ENCODE peak calls at places on chromosome 15, in six cellular contexts. One of them, this sample, is unnamed.
A peak's percentile ranks its signal among the peaks of the same experiment; 100 is the strongest.

GRCh38 chr15:78949461-78949860 is 4.6 kb upstream of the CTSH start:
- DNase-seq in neuronal stem cell: no peak
- DNase-seq in trophoblast cell: peak; percentile 65
- DNase-seq in IMR-90: no peak
- DNase-seq in H1: no peak
- DNase-seq in mesenchymal stem cell: no peak
- DNase-seq in this sample: no peak

GRCh38 chr15:63465104-63465503 is 39.3 kb upstream of the USP3 start:
- DNase-seq in mesenchymal stem cell: peak; percentile 81
- DNase-seq in neuronal stem cell: no peak
- DNase-seq in trophoblast cell: no peak
- DNase-seq in H1: no peak
- DNase-seq in IMR-90: peak; percentile 69
- DNase-seq in this sample: no peak

GRCh38 chr15:92346063-92346462 is 47.6 kb upstream of the ST8SIA2 start:
- DNase-seq in H1: no peak
- DNase-seq in mesenchymal stem cell: no peak
- DNase-seq in neuronal stem cell: peak; percentile 59
- DNase-seq in trophoblast cell: no peak
- DNase-seq in IMR-90: no peak
- DNase-seq in this sample: no peak

GRCh38 chr15:37877851-37878577 is 56.4 kb upstream of the TMCO5A start:
- DNase-seq in mesenchymal stem cell: peak; percentile 70
- DNase-seq in IMR-90: peak; percentile 92
- DNase-seq in H1: no peak
- DNase-seq in trophoblast cell: no peak
- DNase-seq in neuronal stem cell: no peak
- DNase-seq in this sample: no peak

GRCh38 chr15:37788767-37789391 is 145.6 kb upstream of the TMCO5A start:
- DNase-seq in trophoblast cell: no peak
- DNase-seq in mesenchymal stem cell: no peak
- DNase-seq in IMR-90: no peak
- DNase-seq in H1: no peak
- DNase-seq in neuronal stem cell: no peak
- DNase-seq in this sample: no peak

GRCh38 chr15:49686626-49687025 is 65.8 kb downstream of the DTWD1 start:
- DNase-seq in H1: no peak
- DNase-seq in trophoblast cell: no peak
- DNase-seq in IMR-90: peak; percentile 32
- DNase-seq in neuronal stem cell: no peak
- DNase-seq in mesenchymal stem cell: peak; percentile 45
- DNase-seq in this sample: no peak

GRCh38 chr15:89860446-89860845 is 33.3 kb downstream of the AP3S2 start:
- DNase-seq in IMR-90: no peak
- DNase-seq in neuronal stem cell: no peak
- DNase-seq in trophoblast cell: no peak
- DNase-seq in mesenchymal stem cell: no peak
- DNase-seq in H1: no peak
- DNase-seq in this sample: no peak

GRCh38 chr15:42121021-42121420 is 26.7 kb upstream of the PLA2G4D start:
- DNase-seq in neuronal stem cell: no peak
- DNase-seq in trophoblast cell: no peak
- DNase-seq in H1: no peak
- DNase-seq in IMR-90: no peak
- DNase-seq in mesenchymal stem cell: no peak
- DNase-seq in this sample: no peak

GRCh38 chr15:46251873-46252272 is 617.0 kb downstream of the SQOR start:
- DNase-seq in IMR-90: no peak
- DNase-seq in neuronal stem cell: no peak
- DNase-seq in H1: no peak
- DNase-seq in mesenchymal stem cell: no peak
- DNase-seq in trophoblast cell: no peak
- DNase-seq in this sample: no peak

GRCh38 chr15:81011593-81011992 is 10.9 kb downstream of the TLNRD1 start:
- DNase-seq in mesenchymal stem cell: peak; percentile 42
- DNase-seq in H1: no peak
- DNase-seq in neuronal stem cell: no peak
- DNase-seq in trophoblast cell: no peak
- DNase-seq in IMR-90: peak; percentile 39
- DNase-seq in this sample: no peak

GRCh38 chr15:72724028-72724427 is 38.0 kb downstream of the BBS4 start:
- DNase-seq in trophoblast cell: no peak
- DNase-seq in IMR-90: peak; percentile 34
- DNase-seq in mesenchymal stem cell: no peak
- DNase-seq in neuronal stem cell: no peak
- DNase-seq in H1: no peak
- DNase-seq in this sample: no peak

GRCh38 chr15:77547801-77548607 is 84.7 kb downstream of the LINGO1 start:
- DNase-seq in H1: no peak
- DNase-seq in neuronal stem cell: no peak
- DNase-seq in IMR-90: no peak
- DNase-seq in trophoblast cell: no peak
- DNase-seq in mesenchymal stem cell: no peak
- DNase-seq in this sample: peak; percentile 50

GRCh38 chr15:41843571-41843970 is 4.9 kb downstream of the PLA2G4B start:
- DNase-seq in trophoblast cell: no peak
- DNase-seq in IMR-90: no peak
- DNase-seq in mesenchymal stem cell: no peak
- DNase-seq in neuronal stem cell: no peak
- DNase-seq in H1: no peak
- DNase-seq in this sample: no peak

GRCh38 chr15:36778516-36778915 is 199.1 kb downstream of the CDIN1 start:
- DNase-seq in trophoblast cell: no peak
- DNase-seq in IMR-90: peak; percentile 81
- DNase-seq in neuronal stem cell: no peak
- DNase-seq in H1: no peak
- DNase-seq in mesenchymal stem cell: no peak
- DNase-seq in this sample: no peak

GRCh38 chr15:63946524-63947065 is 99.7 kb downstream of the DAPK2 start:
- DNase-seq in mesenchymal stem cell: no peak
- DNase-seq in neuronal stem cell: no peak
- DNase-seq in H1: no peak
- DNase-seq in IMR-90: no peak
- DNase-seq in trophoblast cell: no peak
- DNase-seq in this sample: peak; percentile 28

GRCh38 chr15:99503411-99503810 is 62.4 kb upstream of the MEF2A start:
- DNase-seq in mesenchymal stem cell: no peak
- DNase-seq in trophoblast cell: no peak
- DNase-seq in neuronal stem cell: no peak
- DNase-seq in H1: no peak
- DNase-seq in IMR-90: no peak
- DNase-seq in this sample: no peak

GRCh38 chr15:25250906-25251622 is 187.8 kb downstream of the UBE3A start:
- DNase-seq in H1: no peak
- DNase-seq in neuronal stem cell: no peak
- DNase-seq in IMR-90: no peak
- DNase-seq in trophoblast cell: no peak
- DNase-seq in mesenchymal stem cell: no peak
- DNase-seq in this sample: peak; percentile 9

GRCh38 chr15:77421370-77421700 is 647 bp downstream of the HMG20A start:
- DNase-seq in IMR-90: peak; percentile 3
- DNase-seq in trophoblast cell: no peak
- DNase-seq in neuronal stem cell: no peak
- DNase-seq in H1: no peak
- DNase-seq in mesenchymal stem cell: no peak
- DNase-seq in this sample: no peak

GRCh38 chr15:39488498-39488897 is 92.4 kb upstream of the THBS1 start:
- DNase-seq in IMR-90: peak; percentile 38
- DNase-seq in neuronal stem cell: no peak
- DNase-seq in H1: no peak
- DNase-seq in mesenchymal stem cell: peak; percentile 46
- DNase-seq in trophoblast cell: no peak
- DNase-seq in this sample: no peak

GRCh38 chr15:92818658-92819311 is 81.3 kb upstream of the CHD2 start:
- DNase-seq in IMR-90: no peak
- DNase-seq in neuronal stem cell: no peak
- DNase-seq in mesenchymal stem cell: no peak
- DNase-seq in H1: no peak
- DNase-seq in trophoblast cell: no peak
- DNase-seq in this sample: no peak

GRCh38 chr15:90030376-90030775 is 29.3 kb downstream of the ZNF710 start:
- DNase-seq in mesenchymal stem cell: no peak
- DNase-seq in H1: no peak
- DNase-seq in IMR-90: no peak
- DNase-seq in neuronal stem cell: no peak
- DNase-seq in trophoblast cell: no peak
- DNase-seq in this sample: no peak

GRCh38 chr15:86870846-86871245 is 791.2 kb downstream of the AGBL1 start:
- DNase-seq in IMR-90: no peak
- DNase-seq in H1: no peak
- DNase-seq in neuronal stem cell: no peak
- DNase-seq in mesenchymal stem cell: no peak
- DNase-seq in trophoblast cell: no peak
- DNase-seq in this sample: no peak

GRCh38 chr15:48602358-48603122 is 43.0 kb downstream of the FBN1 start:
- DNase-seq in mesenchymal stem cell: peak; percentile 76
- DNase-seq in H1: no peak
- DNase-seq in trophoblast cell: no peak
- DNase-seq in neuronal stem cell: no peak
- DNase-seq in IMR-90: peak; percentile 81
- DNase-seq in this sample: no peak

GRCh38 chr15:60592386-60593339 is 113.7 kb upstream of the ICE2 start:
- DNase-seq in mesenchymal stem cell: peak; percentile 83
- DNase-seq in IMR-90: peak; percentile 68
- DNase-seq in neuronal stem cell: peak; percentile 74
- DNase-seq in trophoblast cell: peak; percentile 52
- DNase-seq in H1: no peak
- DNase-seq in this sample: peak; percentile 91

GRCh38 chr15:60589253-60589652 is 110.3 kb upstream of the ICE2 start:
- DNase-seq in trophoblast cell: no peak
- DNase-seq in H1: no peak
- DNase-seq in neuronal stem cell: no peak
- DNase-seq in IMR-90: no peak
- DNase-seq in mesenchymal stem cell: no peak
- DNase-seq in this sample: no peak

GRCh38 chr15:60589728-60590127 is 110.8 kb upstream of the ICE2 start:
- DNase-seq in IMR-90: peak; percentile 21
- DNase-seq in trophoblast cell: no peak
- DNase-seq in H1: no peak
- DNase-seq in mesenchymal stem cell: no peak
- DNase-seq in neuronal stem cell: no peak
- DNase-seq in this sample: no peak

GRCh38 chr15:60591491-60592385 is 112.8 kb upstream of the ICE2 start:
- DNase-seq in IMR-90: no peak
- DNase-seq in H1: no peak
- DNase-seq in neuronal stem cell: peak; percentile 57
- DNase-seq in trophoblast cell: peak; percentile 5
- DNase-seq in mesenchymal stem cell: peak; percentile 36
- DNase-seq in this sample: peak; percentile 61

GRCh38 chr15:60590935-60591490 is 112.1 kb upstream of the ICE2 start:
- DNase-seq in H1: no peak
- DNase-seq in neuronal stem cell: peak; percentile 47
- DNase-seq in trophoblast cell: peak; percentile 30
- DNase-seq in IMR-90: peak; percentile 36
- DNase-seq in mesenchymal stem cell: peak; percentile 54
- DNase-seq in this sample: peak; percentile 68
- H2AFZ ChIP-seq in H1: no peak overlapping the region
- H2AFZ ChIP-seq in neuronal stem cell: peak overlapping the region; percentile 94
- H2AFZ ChIP-seq in trophoblast cell: no peak overlapping the region
- H2AFZ ChIP-seq in IMR-90: peak overlapping the region; percentile 90
- H2AFZ ChIP-seq in mesenchymal stem cell: no peak overlapping the region
- H2AFZ ChIP-seq in this sample: no peak overlapping the region

GRCh38 chr15:76335851-76336253 is 721 bp upstream of the ISL2 start:
- DNase-seq in mesenchymal stem cell: peak; percentile 32
- DNase-seq in IMR-90: no peak
- DNase-seq in neuronal stem cell: no peak
- DNase-seq in trophoblast cell: no peak
- DNase-seq in H1: no peak
- DNase-seq in this sample: peak; percentile 61

GRCh38 chr15:76335129-76335850 is 1.3 kb upstream of the ISL2 start:
- DNase-seq in IMR-90: no peak
- DNase-seq in mesenchymal stem cell: no peak
- DNase-seq in H1: no peak
- DNase-seq in trophoblast cell: no peak
- DNase-seq in neuronal stem cell: no peak
- DNase-seq in this sample: peak; percentile 72

GRCh38 chr15:76337739-76338554 is 1.4 kb downstream of the ISL2 start:
- DNase-seq in mesenchymal stem cell: peak; percentile 35
- DNase-seq in H1: no peak
- DNase-seq in trophoblast cell: no peak
- DNase-seq in neuronal stem cell: peak; percentile 59
- DNase-seq in IMR-90: no peak
- DNase-seq in this sample: peak; percentile 66

GRCh38 chr15:76337047-76337738 is 620 bp downstream of the ISL2 start:
- DNase-seq in trophoblast cell: no peak
- DNase-seq in mesenchymal stem cell: peak; percentile 67
- DNase-seq in IMR-90: peak; percentile 55
- DNase-seq in neuronal stem cell: no peak
- DNase-seq in H1: no peak
- DNase-seq in this sample: no peak

DNA sequence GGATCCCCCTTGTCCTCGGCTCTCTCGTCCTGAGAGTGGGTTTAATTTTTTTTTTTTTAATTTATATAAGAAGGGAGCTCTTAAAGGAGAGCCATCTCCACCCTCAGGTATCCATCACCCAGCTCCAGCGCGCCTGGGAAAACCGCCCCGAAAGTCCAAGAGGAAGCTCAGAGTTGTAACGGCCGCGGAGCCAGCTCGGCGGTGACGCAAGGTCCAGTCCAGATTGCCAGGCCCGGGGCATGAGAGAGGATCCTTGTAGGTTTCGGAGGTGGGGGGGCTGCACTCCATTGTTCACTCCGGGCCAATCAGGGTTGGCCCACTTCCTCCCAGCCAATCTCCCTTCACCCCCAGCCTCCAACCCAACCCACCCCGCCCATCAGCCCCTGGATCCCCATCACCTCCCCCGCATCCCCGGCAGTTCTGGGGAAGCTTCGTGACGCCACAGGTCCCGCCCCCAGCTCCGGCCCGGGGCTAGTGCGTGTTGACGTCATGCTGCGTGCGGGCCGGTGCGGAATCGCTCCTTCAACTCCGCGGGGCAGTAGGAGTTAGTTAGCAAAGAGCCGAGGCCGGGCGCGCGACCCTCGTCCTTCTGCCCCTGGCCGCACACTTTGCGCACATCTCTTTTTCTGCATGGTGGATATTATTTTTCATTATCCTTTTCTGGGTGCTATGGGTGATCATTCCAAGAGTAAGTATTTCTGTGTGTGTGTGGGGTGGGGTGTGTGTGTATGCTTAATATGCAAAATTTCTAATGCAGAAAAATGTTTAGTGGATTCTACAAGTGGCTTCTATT is at the start of gene ISL2:
- DNase-seq in mesenchymal stem cell: peak; percentile 83
- DNase-seq in IMR-90: peak; percentile 96
- DNase-seq in neuronal stem cell: peak; percentile 90
- DNase-seq in trophoblast cell: no peak
- DNase-seq in H1: peak; percentile 89
- DNase-seq in this sample: peak; percentile 97
- H3K4ac ChIP-seq in mesenchymal stem cell: no peak within 1 kb of the TSS
- H3K4ac ChIP-seq in IMR-90: peak within 1 kb of the TSS; percentile 96
- H3K4ac ChIP-seq in neuronal stem cell: no peak within 1 kb of the TSS
- H3K4ac ChIP-seq in trophoblast cell: no peak within 1 kb of the TSS
- H3K4ac ChIP-seq in H1: no peak within 1 kb of the TSS
- H3K4ac ChIP-seq in this sample: no peak within 1 kb of the TSS

GRCh38 chr15:73959012-73959581 is 32.8 kb downstream of the LOXL1 start:
- DNase-seq in IMR-90: no peak
- DNase-seq in trophoblast cell: no peak
- DNase-seq in H1: no peak
- DNase-seq in neuronal stem cell: no peak
- DNase-seq in mesenchymal stem cell: no peak
- DNase-seq in this sample: no peak
- H2AFZ ChIP-seq in IMR-90: no peak overlapping the region
- H2AFZ ChIP-seq in trophoblast cell: no peak overlapping the region
- H2AFZ ChIP-seq in H1: no peak overlapping the region
- H2AFZ ChIP-seq in neuronal stem cell: no peak overlapping the region
- H2AFZ ChIP-seq in mesenchymal stem cell: no peak overlapping the region
- H2AFZ ChIP-seq in this sample: no peak overlapping the region

GRCh38 chr15:68818671-68819450 is 1.8 kb downstream of the ANP32A start:
- DNase-seq in H1: no peak
- DNase-seq in neuronal stem cell: peak; percentile 55
- DNase-seq in IMR-90: no peak
- DNase-seq in trophoblast cell: peak; percentile 41
- DNase-seq in mesenchymal stem cell: peak; percentile 59
- DNase-seq in this sample: no peak
- H3K4ac ChIP-seq in H1: peak overlapping the region; percentile 90
- H3K4ac ChIP-seq in neuronal stem cell: peak overlapping the region; percentile 99
- H3K4ac ChIP-seq in IMR-90: peak overlapping the region; percentile 94
- H3K4ac ChIP-seq in trophoblast cell: peak overlapping the region; percentile 99
- H3K4ac ChIP-seq in mesenchymal stem cell: peak overlapping the region; percentile 90
- H3K4ac ChIP-seq in this sample: no peak overlapping the region

This sample was measured in H9.